ENCODE peak calls at places on chromosome 17, in nine cellular contexts. M, Y, R, O, X, E, W, N and J are unnamed samples.

GRCh38 chr17:74336307-74336706 is 10.3 kb downstream of the KIF19 start:
- DNase-seq in M (no peak), Y (no peak), R (no peak), O (no peak), X (no peak), E (no peak), W (no peak), N (no peak), J (no peak)

GRCh38 chr17:61245706-61246135 is 153.9 kb upstream of the TBX2 start:
- DNase-seq in M (no peak), Y (no peak), R (no peak), O (no peak), X (no peak), E (no peak), W (no peak), N (no peak), J (no peak)

GRCh38 chr17:57109393-57110151 is 24.5 kb downstream of the AKAP1 start:
- DNase-seq in M (no peak), Y (no peak), R (peak), O (no peak), X (peak), E (no peak), W (no peak), N (no peak), J (no peak)

GRCh38 chr17:44086364-44087311 is 16.1 kb downstream of the G6PC3 start:
- DNase-seq in M (no peak), Y (peak), R (peak), O (no peak), X (peak), E (no peak), W (peak), N (peak), J (no peak)

GRCh38 chr17:18981642-18982424 is 22.7 kb downstream of the FAM83G start:
- DNase-seq in M (peak), Y (peak), R (peak), O (no peak), X (peak), E (peak), W (peak), N (no peak), J (peak)

GRCh38 chr17:82237083-82237745 is 8.4 kb downstream of the SLC16A3 start:
- DNase-seq in M (no peak), Y (no peak), R (no peak), O (no peak), X (no peak), E (no peak), W (no peak), N (no peak), J (no peak)

GRCh38 chr17:76024353-76024752 is 2.8 kb downstream of the EVPL start:
- DNase-seq in M (no peak), Y (no peak), R (no peak), O (no peak), X (no peak), E (no peak), W (no peak), N (no peak), J (no peak)

GRCh38 chr17:55845385-55845784 is 94.5 kb downstream of the PCTP start:
- DNase-seq in M (no peak), Y (no peak), R (peak), O (no peak), X (peak), E (peak), W (no peak), N (peak), J (peak)

GRCh38 chr17:8175795-8176196 is 384 bp downstream of the TMEM107 start:
- DNase-seq in M (no peak), Y (no peak), R (no peak), O (no peak), X (peak), E (no peak), W (peak), N (no peak), J (no peak)

GRCh38 chr17:53721101-53721500 is 101.6 kb upstream of the KIF2B start:
- DNase-seq in M (no peak), Y (no peak), R (no peak), O (no peak), X (no peak), E (no peak), W (no peak), N (no peak), J (no peak)

GRCh38 chr17:14086189-14086588 is 16.9 kb downstream of the COX10 start:
- DNase-seq in M (no peak), Y (no peak), R (no peak), O (no peak), X (no peak), E (no peak), W (no peak), N (no peak), J (no peak)

GRCh38 chr17:65191805-65192740 is 54.9 kb downstream of the RGS9 start:
- DNase-seq in M (no peak), Y (no peak), R (no peak), O (no peak), X (peak), E (no peak), W (peak), N (no peak), J (no peak)

GRCh38 chr17:49106366-49107210 is 26.0 kb upstream of the B4GALNT2 start:
- DNase-seq in M (no peak), Y (no peak), R (no peak), O (no peak), X (no peak), E (peak), W (peak), N (no peak), J (no peak)

GRCh38 chr17:48066192-48066591 is 18.0 kb downstream of the NFE2L1 start:
- DNase-seq in M (no peak), Y (no peak), R (no peak), O (no peak), X (no peak), E (no peak), W (no peak), N (no peak), J (no peak)

GRCh38 chr17:20852541-20853370 is 190.1 kb downstream of the USP22 start:
- DNase-seq in M (peak), Y (no peak), R (peak), O (no peak), X (no peak), E (no peak), W (no peak), N (no peak), J (peak)

GRCh38 chr17:50953831-50954601 is 87.9 kb upstream of the TOB1 start:
- DNase-seq in M (no peak), Y (no peak), R (peak), O (no peak), X (no peak), E (no peak), W (no peak), N (peak), J (peak)

GRCh38 chr17:43020789-43021738 is 1.1 kb downstream of the VAT1 start:
- DNase-seq in M (no peak), Y (no peak), R (peak), O (peak), X (peak), E (peak), W (peak), N (peak), J (peak)

GRCh38 chr17:73232587-73233373 is 28.9 kb downstream of the CPSF4L start:
- DNase-seq in M (no peak), Y (no peak), R (peak), O (no peak), X (peak), E (no peak), W (no peak), N (peak), J (peak)

GRCh38 chr17:45129426-45129939 is 2.8 kb downstream of the PLCD3 start:
- DNase-seq in M (no peak), Y (no peak), R (no peak), O (no peak), X (no peak), E (no peak), W (no peak), N (no peak), J (no peak)

GRCh38 chr17:45573915-45574314 is 83.4 kb upstream of the PLEKHM1 start:
- DNase-seq in M (no peak), Y (no peak), R (no peak), O (no peak), X (no peak), E (no peak), W (no peak), N (no peak), J (no peak)

GRCh38 chr17:8311131-8311790 is 1.2 kb downstream of the ARHGEF15 start:
- DNase-seq in M (no peak), Y (no peak), R (no peak), O (no peak), X (no peak), E (no peak), W (no peak), N (no peak), J (no peak)

GRCh38 chr17:13393841-13394710 is 207.7 kb downstream of the HS3ST3A1 start:
- DNase-seq in M (no peak), Y (peak), R (no peak), O (no peak), X (no peak), E (no peak), W (no peak), N (no peak), J (no peak)

GRCh38 chr17:18041776-18042175 is 2.6 kb downstream of the GID4 start:
- DNase-seq in M (no peak), Y (peak), R (no peak), O (no peak), X (no peak), E (no peak), W (no peak), N (no peak), J (no peak)

GRCh38 chr17:13576661-13577526 is 24.8 kb downstream of the HS3ST3A1 start:
- DNase-seq in M (no peak), Y (no peak), R (no peak), O (no peak), X (no peak), E (no peak), W (no peak), N (no peak), J (no peak)

GRCh38 chr17:51279183-51279582 is 18.8 kb downstream of the UTP18 start:
- DNase-seq in M (no peak), Y (no peak), R (no peak), O (no peak), X (no peak), E (no peak), W (no peak), N (no peak), J (no peak)